ENCODE peak calls at places on chromosomes 3 and 15, in seven cellular contexts. W is psoas muscle, O is PC-3, H is progenitor cell of endocrine pancreas, C is AG10803, I is OCI-LY7, V is GM13977. B is an unnamed sample.

GRCh38 chr3:133999891-134000685 is 29.6 kb downstream of the SLCO2A1 start:
- DNase-seq in C (no peak), H (no peak), O (peak; percentile 37), W (no peak), I (no peak), V (no peak), B (no peak)

GRCh38 chr3:49639551-49639950 is 34.6 kb upstream of the APEH start:
- DNase-seq in C (peak; percentile 13), I (no peak), H (no peak), V (no peak), O (no peak), W (no peak), B (no peak)

GRCh38 chr3:11610044-11610671 is 33.6 kb downstream of the VGLL4 start:
- DNase-seq in C (no peak), H (no peak), W (peak; percentile 37), O (no peak), V (no peak), I (no peak), B (no peak)

GRCh38 chr3:8962226-8962861 is 928 bp downstream of the RAD18 start:
- DNase-seq in I (peak; percentile 12), H (no peak), O (peak; percentile 17), C (no peak), V (no peak), W (no peak), B (no peak)

GRCh38 chr3:31254483-31254882 is 278.2 kb upstream of the STT3B start:
- DNase-seq in O (no peak), I (no peak), C (no peak), V (no peak), W (no peak), H (no peak), B (no peak)

GRCh38 chr3:126696701-126697267 is 7.3 kb upstream of the CHCHD6 start:
- DNase-seq in H (no peak), O (no peak), I (no peak), W (no peak), V (no peak), C (no peak), B (no peak)

GRCh38 chr3:48991851-48992545 is 2.0 kb downstream of the P4HTM start:
- DNase-seq in I (no peak), C (no peak), O (no peak), W (no peak), V (no peak), H (no peak), B (no peak)

GRCh38 chr3:136984837-136985236 is 27.1 kb downstream of the IL20RB start:
- DNase-seq in W (no peak), H (no peak), C (peak; percentile 52), I (no peak), O (peak; percentile 10), V (no peak), B (peak; percentile 55)

GRCh38 chr3:125300416-125300815 is 74.7 kb downstream of the ZNF148 start:
- DNase-seq in H (no peak), W (no peak), V (no peak), C (peak; percentile 87), I (no peak), O (peak; percentile 71), B (peak; percentile 65)

GRCh38 chr15:56832125-56832524 is 86.3 kb upstream of the TCF12 start:
- DNase-seq in V (no peak), W (peak; percentile 61), C (peak; percentile 60), H (no peak), O (peak; percentile 78), I (no peak), B (no peak)

GRCh38 chr15:36361351-36361870 is 218.0 kb upstream of the CDIN1 start:
- DNase-seq in W (no peak), H (no peak), C (peak; percentile 25), V (no peak), I (no peak), O (peak; percentile 22), B (peak; percentile 45)

GRCh38 chr15:63599401-63600000 is 2.3 kb downstream of the FBXL22 start:
- DNase-seq in I (peak; percentile 53), H (no peak), O (peak; percentile 69), C (peak; percentile 38), W (peak; percentile 66), V (peak; percentile 45), B (no peak)

GRCh38 chr15:43868412-43868811 is 41.6 kb downstream of the WDR76 start:
- DNase-seq in C (no peak), I (no peak), W (no peak), O (no peak), H (no peak), V (no peak), B (no peak)

GRCh38 chr15:40340038-40340739 is 550 bp downstream of the CCDC9B start:
- DNase-seq in C (peak; percentile 92), V (no peak), H (no peak), I (no peak), O (peak; percentile 52), W (peak; percentile 85), B (peak; percentile 26)

GRCh38 chr15:44188810-44189209 is 6.3 kb downstream of the FRMD5 start:
- DNase-seq in W (no peak), I (no peak), C (no peak), V (no peak), H (no peak), O (no peak), B (no peak)

GRCh38 chr3:155702745-155703581 is 41.9 kb downstream of the PLCH1 start:
- DNase-seq in I (no peak), W (no peak), O (peak; percentile 73), H (no peak), V (no peak), C (no peak), B (no peak)

GRCh38 chr15:77516786-77517185 is 96.1 kb downstream of the HMG20A start:
- DNase-seq in O (no peak), V (no peak), W (no peak), C (no peak), H (no peak), I (no peak), B (no peak)

GRCh38 chr3:124826703-124827102 is 60.5 kb downstream of the ITGB5 start:
- DNase-seq in H (no peak), O (peak; percentile 68), C (peak; percentile 87), V (no peak), W (no peak), I (no peak), B (peak; percentile 70)

GRCh38 chr15:69414702-69415161 is 583 bp downstream of the KIF23 start:
- DNase-seq in I (peak; percentile 41), C (peak; percentile 95), O (peak; percentile 86), V (peak; percentile 53), H (peak; percentile 24), W (no peak), B (peak; percentile 88)

GRCh38 chr15:25829075-25829474 is 34.1 kb downstream of the ATP10A start:
- DNase-seq in O (no peak), H (no peak), I (no peak), C (no peak), W (no peak), V (no peak), B (peak; percentile 25)

GRCh38 chr15:42085236-42085605 is 9.1 kb downstream of the PLA2G4D start:
- DNase-seq in C (no peak), V (no peak), O (peak; percentile 67), H (no peak), I (no peak), W (no peak), B (no peak)

GRCh38 chr15:85579011-85579701 is 198.8 kb downstream of the AKAP13 start:
- DNase-seq in C (no peak), V (no peak), I (no peak), H (no peak), O (peak; percentile 8), W (no peak), B (no peak)

GRCh38 chr15:25374143-25374542 is 64.7 kb downstream of the UBE3A start:
- DNase-seq in V (no peak), I (no peak), W (no peak), H (no peak), O (no peak), C (no peak), B (no peak)

GRCh38 chr3:190074817-190075216 is 45.9 kb downstream of the P3H2 start:
- DNase-seq in H (no peak), O (no peak), C (no peak), W (no peak), I (no peak), V (no peak), B (no peak)
- TF ChIP-seq CTCF in H (no peak), O (no peak), C (no peak), W (no peak), I (no peak), V (no peak), B (no peak)

GRCh38 chr3:114824014-114824413 is 323.1 kb downstream of the ZBTB20 start:
- DNase-seq in I (no peak), V (no peak), O (no peak), C (no peak), W (no peak), H (no peak), B (no peak)
- TF ChIP-seq CTCF in I (no peak), V (no peak), O (no peak), C (no peak), W (no peak), H (no peak), B (no peak)

GRCh38 chr3:115085197-115085865 is 61.8 kb downstream of the ZBTB20 start:
- DNase-seq in H (no peak), O (peak; percentile 15), I (no peak), W (no peak), V (no peak), C (peak; percentile 38), B (no peak)

GRCh38 chr3:115077501-115078250 is 69.4 kb downstream of the ZBTB20 start:
- DNase-seq in O (no peak), W (no peak), H (no peak), V (no peak), I (no peak), C (no peak), B (no peak)

GRCh38 chr3:115084686-115085085 is 62.4 kb downstream of the ZBTB20 start:
- DNase-seq in H (no peak), C (no peak), O (no peak), V (no peak), I (no peak), W (no peak), B (no peak)

GRCh38 chr3:115086379-115086778 is 60.7 kb downstream of the ZBTB20 start:
- DNase-seq in C (no peak), W (no peak), V (no peak), O (no peak), H (no peak), I (no peak), B (no peak)

DNA sequence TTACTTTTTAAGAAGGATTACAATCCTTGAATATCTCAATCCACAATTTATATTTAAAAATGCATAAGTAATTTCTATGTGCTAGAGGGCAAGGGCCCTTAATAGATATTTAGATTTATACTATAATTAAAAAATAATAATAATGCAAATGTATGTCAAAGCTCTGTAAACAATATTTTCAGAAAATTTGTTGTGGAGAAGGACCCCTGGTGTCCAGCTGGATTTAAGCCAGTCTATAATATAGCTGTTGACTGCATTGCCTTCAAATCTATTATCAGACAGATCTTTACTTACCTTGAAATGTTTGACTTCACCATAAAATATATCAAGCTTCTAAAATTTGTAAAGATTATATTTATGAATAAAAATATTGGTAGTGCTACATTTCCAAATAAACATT is 65.6 kb downstream of the ZBTB20 start:
- DNase-seq in V (no peak), H (no peak), I (no peak), C (no peak), W (no peak), O (no peak), B (no peak)
- TF ChIP-seq CTCF in V (no peak), H (peak; percentile 21), I (no peak), C (no peak), W (no peak), O (no peak), B (peak; percentile 19)

GRCh38 chr3:12622335-12622734 is 41.6 kb downstream of the RAF1 start:
- DNase-seq in C (no peak), I (no peak), H (no peak), V (no peak), W (no peak), O (no peak), B (no peak)
- TF ChIP-seq CTCF in C (no peak), I (no peak), H (no peak), V (no peak), W (no peak), O (no peak), B (no peak)

B was measured in HFFc6.